ENCODE peak calls at places on chromosomes 11 and 22, in ten cellular contexts. One of them, this sample, is unnamed.

GRCh38 chr22:38033522-38034277 is 23.5 kb upstream of the PICK1 start:
- DNase-seq in progenitor cell of endocrine pancreas: no peak
- DNase-seq in stimulated activated CD4-positive, alpha-beta T cell treated with anti-CD3 and anti-CD28 coated beads, Interleukin-2, amount 100 ng/mL, for 48 hours: no peak
- DNase-seq in MCF 10A: no peak
- DNase-seq in uterus: no peak
- DNase-seq in HAP-1: no peak
- DNase-seq in left ventricle myocardium inferior: no peak
- DNase-seq in naive B cell: no peak
- DNase-seq in erythroblast: no peak
- DNase-seq in T47D: no peak
- DNase-seq in this sample: no peak

GRCh38 chr22:30881361-30882180 is 87.0 kb downstream of the MORC2 start:
- DNase-seq in MCF 10A: no peak
- DNase-seq in erythroblast: peak
- DNase-seq in naive B cell: no peak
- DNase-seq in uterus: no peak
- DNase-seq in T47D: no peak
- DNase-seq in progenitor cell of endocrine pancreas: peak
- DNase-seq in HAP-1: no peak
- DNase-seq in left ventricle myocardium inferior: peak
- DNase-seq in stimulated activated CD4-positive, alpha-beta T cell treated with anti-CD3 and anti-CD28 coated beads, Interleukin-2, amount 100 ng/mL, for 48 hours: no peak
- DNase-seq in this sample: no peak

GRCh38 chr11:83061883-83062282 is 9.8 kb downstream of the RAB30 start:
- DNase-seq in progenitor cell of endocrine pancreas: no peak
- DNase-seq in stimulated activated CD4-positive, alpha-beta T cell treated with anti-CD3 and anti-CD28 coated beads, Interleukin-2, amount 100 ng/mL, for 48 hours: no peak
- DNase-seq in uterus: no peak
- DNase-seq in T47D: no peak
- DNase-seq in HAP-1: no peak
- DNase-seq in naive B cell: peak
- DNase-seq in left ventricle myocardium inferior: no peak
- DNase-seq in erythroblast: no peak
- DNase-seq in MCF 10A: no peak
- DNase-seq in this sample: no peak

GRCh38 chr11:65225284-65226102 is 36.3 kb upstream of the POLA2 start:
- DNase-seq in left ventricle myocardium inferior: peak
- DNase-seq in progenitor cell of endocrine pancreas: no peak
- DNase-seq in MCF 10A: peak
- DNase-seq in erythroblast: peak
- DNase-seq in HAP-1: peak
- DNase-seq in naive B cell: peak
- DNase-seq in uterus: peak
- DNase-seq in T47D: no peak
- DNase-seq in stimulated activated CD4-positive, alpha-beta T cell treated with anti-CD3 and anti-CD28 coated beads, Interleukin-2, amount 100 ng/mL, for 48 hours: peak
- DNase-seq in this sample: no peak

GRCh38 chr22:50561401-50562074 is 1.2 kb downstream of the SYCE3 start:
- DNase-seq in naive B cell: no peak
- DNase-seq in MCF 10A: no peak
- DNase-seq in left ventricle myocardium inferior: no peak
- DNase-seq in stimulated activated CD4-positive, alpha-beta T cell treated with anti-CD3 and anti-CD28 coated beads, Interleukin-2, amount 100 ng/mL, for 48 hours: no peak
- DNase-seq in HAP-1: no peak
- DNase-seq in progenitor cell of endocrine pancreas: no peak
- DNase-seq in uterus: no peak
- DNase-seq in erythroblast: no peak
- DNase-seq in T47D: no peak
- DNase-seq in this sample: no peak

GRCh38 chr11:132844956-132845355 is 687.3 kb downstream of the OPCML start:
- DNase-seq in T47D: no peak
- DNase-seq in uterus: no peak
- DNase-seq in MCF 10A: peak
- DNase-seq in left ventricle myocardium inferior: no peak
- DNase-seq in progenitor cell of endocrine pancreas: no peak
- DNase-seq in HAP-1: no peak
- DNase-seq in stimulated activated CD4-positive, alpha-beta T cell treated with anti-CD3 and anti-CD28 coated beads, Interleukin-2, amount 100 ng/mL, for 48 hours: no peak
- DNase-seq in erythroblast: no peak
- DNase-seq in naive B cell: no peak
- DNase-seq in this sample: peak

GRCh38 chr11:1514349-1515061 is 27.9 kb upstream of the MOB2 start:
- DNase-seq in uterus: no peak
- DNase-seq in progenitor cell of endocrine pancreas: no peak
- DNase-seq in stimulated activated CD4-positive, alpha-beta T cell treated with anti-CD3 and anti-CD28 coated beads, Interleukin-2, amount 100 ng/mL, for 48 hours: no peak
- DNase-seq in MCF 10A: no peak
- DNase-seq in naive B cell: no peak
- DNase-seq in T47D: no peak
- DNase-seq in left ventricle myocardium inferior: peak
- DNase-seq in HAP-1: no peak
- DNase-seq in erythroblast: no peak
- DNase-seq in this sample: no peak

GRCh38 chr11:35539781-35540281 is 14.4 kb upstream of the PAMR1 start:
- DNase-seq in stimulated activated CD4-positive, alpha-beta T cell treated with anti-CD3 and anti-CD28 coated beads, Interleukin-2, amount 100 ng/mL, for 48 hours: no peak
- DNase-seq in naive B cell: no peak
- DNase-seq in left ventricle myocardium inferior: peak
- DNase-seq in progenitor cell of endocrine pancreas: no peak
- DNase-seq in HAP-1: no peak
- DNase-seq in T47D: no peak
- DNase-seq in uterus: peak
- DNase-seq in MCF 10A: no peak
- DNase-seq in erythroblast: no peak
- DNase-seq in this sample: no peak

GRCh38 chr11:1073261-1073724 is 1.4 kb upstream of the MUC2 start:
- DNase-seq in MCF 10A: peak
- DNase-seq in uterus: peak
- DNase-seq in left ventricle myocardium inferior: peak
- DNase-seq in HAP-1: peak
- DNase-seq in naive B cell: no peak
- DNase-seq in T47D: peak
- DNase-seq in progenitor cell of endocrine pancreas: no peak
- DNase-seq in stimulated activated CD4-positive, alpha-beta T cell treated with anti-CD3 and anti-CD28 coated beads, Interleukin-2, amount 100 ng/mL, for 48 hours: no peak
- DNase-seq in erythroblast: no peak
- DNase-seq in this sample: no peak

GRCh38 chr11:31802609-31802989 is 8.5 kb downstream of the PAX6 start:
- DNase-seq in naive B cell: no peak
- DNase-seq in MCF 10A: no peak
- DNase-seq in left ventricle myocardium inferior: no peak
- DNase-seq in progenitor cell of endocrine pancreas: no peak
- DNase-seq in uterus: no peak
- DNase-seq in erythroblast: no peak
- DNase-seq in T47D: no peak
- DNase-seq in HAP-1: no peak
- DNase-seq in stimulated activated CD4-positive, alpha-beta T cell treated with anti-CD3 and anti-CD28 coated beads, Interleukin-2, amount 100 ng/mL, for 48 hours: no peak
- DNase-seq in this sample: no peak

GRCh38 chr11:96054870-96055705 is 131.2 kb upstream of the MTMR2 start:
- DNase-seq in stimulated activated CD4-positive, alpha-beta T cell treated with anti-CD3 and anti-CD28 coated beads, Interleukin-2, amount 100 ng/mL, for 48 hours: no peak
- DNase-seq in erythroblast: peak
- DNase-seq in progenitor cell of endocrine pancreas: no peak
- DNase-seq in naive B cell: no peak
- DNase-seq in HAP-1: peak
- DNase-seq in T47D: peak
- DNase-seq in left ventricle myocardium inferior: no peak
- DNase-seq in uterus: no peak
- DNase-seq in MCF 10A: peak
- DNase-seq in this sample: peak

GRCh38 chr22:22865311-22866072 is 22.1 kb upstream of the IGLL5 start:
- DNase-seq in left ventricle myocardium inferior: no peak
- DNase-seq in progenitor cell of endocrine pancreas: no peak
- DNase-seq in HAP-1: no peak
- DNase-seq in naive B cell: peak
- DNase-seq in MCF 10A: no peak
- DNase-seq in T47D: no peak
- DNase-seq in stimulated activated CD4-positive, alpha-beta T cell treated with anti-CD3 and anti-CD28 coated beads, Interleukin-2, amount 100 ng/mL, for 48 hours: no peak
- DNase-seq in erythroblast: no peak
- DNase-seq in uterus: no peak
- DNase-seq in this sample: no peak

GRCh38 chr22:36258750-36259619 is 6.1 kb downstream of the APOL1 start:
- DNase-seq in progenitor cell of endocrine pancreas: no peak
- DNase-seq in erythroblast: peak
- DNase-seq in T47D: peak
- DNase-seq in naive B cell: no peak
- DNase-seq in HAP-1: peak
- DNase-seq in uterus: peak
- DNase-seq in stimulated activated CD4-positive, alpha-beta T cell treated with anti-CD3 and anti-CD28 coated beads, Interleukin-2, amount 100 ng/mL, for 48 hours: peak
- DNase-seq in MCF 10A: no peak
- DNase-seq in left ventricle myocardium inferior: peak
- DNase-seq in this sample: no peak

GRCh38 chr11:109641549-109641948 is 219.6 kb downstream of the C11orf87 start:
- DNase-seq in uterus: no peak
- DNase-seq in T47D: peak
- DNase-seq in left ventricle myocardium inferior: no peak
- DNase-seq in HAP-1: peak
- DNase-seq in erythroblast: peak
- DNase-seq in progenitor cell of endocrine pancreas: peak
- DNase-seq in naive B cell: no peak
- DNase-seq in stimulated activated CD4-positive, alpha-beta T cell treated with anti-CD3 and anti-CD28 coated beads, Interleukin-2, amount 100 ng/mL, for 48 hours: no peak
- DNase-seq in MCF 10A: peak
- DNase-seq in this sample: peak

GRCh38 chr11:17572791-17573460 is 25.9 kb downstream of the OTOG start:
- DNase-seq in MCF 10A: no peak
- DNase-seq in uterus: no peak
- DNase-seq in HAP-1: no peak
- DNase-seq in stimulated activated CD4-positive, alpha-beta T cell treated with anti-CD3 and anti-CD28 coated beads, Interleukin-2, amount 100 ng/mL, for 48 hours: no peak
- DNase-seq in naive B cell: no peak
- DNase-seq in progenitor cell of endocrine pancreas: no peak
- DNase-seq in left ventricle myocardium inferior: no peak
- DNase-seq in erythroblast: no peak
- DNase-seq in T47D: no peak
- DNase-seq in this sample: no peak